ENCODE peak calls at places on chromosomes 16 and 17, in nine cellular contexts. A, F, O, X, L, B, C, G and P are unnamed samples.

GRCh38 chr16:71912483-71912882 is 17.2 kb downstream of the IST1 start:
- DNase-seq in G (no peak), F (no peak), A (no peak), L (no peak), B (no peak), C (no peak), O (no peak), X (no peak), P (no peak)

GRCh38 chr17:20116683-20117309 is 107.6 kb downstream of the SPECC1 start:
- DNase-seq in B (no peak), X (peak), L (peak), F (peak), A (no peak), O (peak), G (peak), C (no peak), P (no peak)

GRCh38 chr16:57020651-57021050 is 31.3 kb downstream of the NLRC5 start:
- DNase-seq in F (no peak), O (no peak), X (no peak), L (no peak), B (no peak), G (no peak), A (no peak), C (no peak), P (no peak)

GRCh38 chr17:82231562-82232321 is 2.9 kb downstream of the SLC16A3 start:
- DNase-seq in C (no peak), A (no peak), O (no peak), L (peak), B (peak), X (peak), F (peak), G (peak), P (no peak)

GRCh38 chr17:76353004-76353598 is 615 bp downstream of the PRPSAP1 start:
- DNase-seq in O (no peak), B (peak), C (no peak), A (no peak), X (no peak), L (no peak), F (no peak), G (no peak), P (no peak)

GRCh38 chr16:79542196-79542859 is 58.2 kb downstream of the MAF start:
- DNase-seq in G (no peak), F (no peak), C (no peak), X (no peak), O (no peak), A (no peak), L (no peak), B (peak), P (no peak)

GRCh38 chr16:50847166-50847565 is 105.3 kb downstream of the CYLD start:
- DNase-seq in C (no peak), O (no peak), G (no peak), L (no peak), A (no peak), F (no peak), B (no peak), X (no peak), P (no peak)

GRCh38 chr17:57256708-57257112 is 387 bp downstream of the MSI2 start:
- DNase-seq in X (no peak), O (peak), A (no peak), G (peak), F (peak), B (no peak), C (no peak), L (peak), P (no peak)

GRCh38 chr17:39541652-39542051 is 66.1 kb downstream of the NEUROD2 start:
- DNase-seq in X (peak), F (no peak), A (no peak), L (no peak), O (no peak), G (no peak), C (no peak), B (no peak), P (no peak)

GRCh38 chr16:84868829-84869457 is 49.2 kb downstream of the CRISPLD2 start:
- DNase-seq in X (no peak), A (no peak), L (no peak), O (no peak), C (no peak), G (no peak), F (no peak), B (no peak), P (no peak)

GRCh38 chr17:59769891-59770290 is 62.4 kb downstream of the VMP1 start:
- DNase-seq in B (no peak), G (peak), O (peak), F (no peak), C (no peak), A (no peak), L (no peak), X (no peak), P (no peak)

GRCh38 chr17:50507871-50508572 is at the start of gene MYCBPAP:
- DNase-seq in F (peak), X (peak), G (peak), C (no peak), O (peak), B (peak), A (no peak), L (peak), P (peak)

GRCh38 chr17:75486151-75486550 is 29.2 kb downstream of the CASKIN2 start:
- DNase-seq in A (no peak), C (no peak), O (no peak), F (no peak), B (peak), G (no peak), L (no peak), X (peak), P (no peak)

GRCh38 chr17:74748529-74749261 is at the start of gene NHERF1:
- DNase-seq in X (peak), L (peak), B (peak), G (peak), O (peak), A (peak), F (peak), C (peak), P (peak)

GRCh38 chr17:75752405-75753192 is 12.4 kb downstream of the GALK1 start:
- DNase-seq in A (no peak), F (no peak), X (no peak), L (no peak), G (no peak), B (no peak), O (no peak), C (no peak), P (no peak)

GRCh38 chr17:1511756-1512321 is 4.6 kb downstream of the INPP5K start:
- DNase-seq in C (no peak), X (no peak), O (no peak), F (no peak), L (peak), B (no peak), G (peak), A (no peak), P (no peak)

GRCh38 chr16:30660424-30661251 is 2.4 kb downstream of the FBRS start:
- DNase-seq in G (no peak), A (no peak), C (no peak), L (no peak), F (peak), B (no peak), X (no peak), O (peak), P (no peak)

GRCh38 chr17:83179378-83179777 is 100.0 kb downstream of the METRNL start:
- DNase-seq in B (no peak), G (no peak), A (no peak), O (no peak), X (no peak), L (no peak), C (no peak), F (no peak), P (no peak)

GRCh38 chr17:50200447-50201225 is 795 bp downstream of the COL1A1 start:
- DNase-seq in C (no peak), G (peak), X (peak), A (no peak), F (peak), O (peak), B (peak), L (peak), P (peak)

GRCh38 chr16:58442547-58442946 is 50.3 kb downstream of the GINS3 start:
- DNase-seq in O (no peak), G (no peak), B (no peak), C (no peak), L (no peak), A (no peak), X (no peak), F (no peak), P (no peak)

GRCh38 chr16:67036323-67036741 is 7.4 kb downstream of the CBFB start:
- DNase-seq in A (no peak), C (no peak), F (no peak), L (no peak), B (no peak), G (no peak), X (no peak), O (no peak), P (no peak)

GRCh38 chr17:39487946-39488345 is 26.7 kb downstream of the CDK12 start:
- DNase-seq in L (no peak), G (no peak), F (no peak), A (no peak), O (no peak), B (no peak), X (no peak), C (no peak), P (no peak)

GRCh38 chr17:77140878-77141767 is at the start of gene SEC14L1:
- DNase-seq in F (peak), C (no peak), B (peak), G (peak), L (peak), O (no peak), X (peak), A (no peak), P (no peak)

GRCh38 chr17:15377608-15378007 is 36.2 kb upstream of the TEKT3 start:
- DNase-seq in X (peak), C (peak), O (peak), B (no peak), A (no peak), G (peak), L (peak), F (no peak), P (no peak)

GRCh38 chr16:66873685-66874055 is 6.6 kb upstream of the PDP2 start:
- DNase-seq in X (no peak), A (no peak), G (no peak), L (no peak), C (no peak), F (no peak), B (no peak), O (no peak), P (no peak)

GRCh38 chr17:2796164-2797140 is at the start of gene RAP1GAP2:
- DNase-seq in F (peak), B (peak), L (no peak), C (no peak), O (no peak), G (no peak), A (no peak), X (no peak), P (no peak)

GRCh38 chr17:58314706-58315015 is 13.9 kb downstream of the TSPOAP1 start:
- DNase-seq in F (no peak), X (no peak), L (no peak), A (no peak), G (no peak), O (no peak), C (no peak), B (no peak), P (no peak)

GRCh38 chr17:694239-694638 is 20.4 kb downstream of the VPS53 start:
- DNase-seq in G (peak), X (no peak), O (peak), F (no peak), A (peak), C (peak), B (no peak), L (peak), P (no peak)

GRCh38 chr16:74825941-74826340 is 51.3 kb upstream of the FA2H start:
- DNase-seq in O (no peak), A (no peak), B (no peak), C (no peak), L (no peak), X (no peak), G (no peak), F (no peak), P (no peak)

GRCh38 chr17:57597531-57598453 is 147.3 kb downstream of the CCDC182 start:
- DNase-seq in X (peak), O (peak), F (no peak), L (peak), G (peak), C (peak), A (no peak), B (peak), P (no peak)

GRCh38 chr16:67537636-67538591 is 9.3 kb downstream of the RIPOR1 start:
- DNase-seq in F (peak), O (no peak), G (peak), X (peak), B (peak), L (no peak), A (no peak), C (no peak), P (no peak)

GRCh38 chr17:1179635-1180433 is at the start of gene ABR:
- DNase-seq in A (no peak), G (peak), B (peak), X (no peak), C (no peak), F (peak), O (peak), L (no peak), P (no peak)

GRCh38 chr16:88687254-88687576 is 908 bp upstream of the SNAI3 start:
- DNase-seq in X (no peak), G (no peak), O (no peak), C (no peak), F (no peak), A (no peak), B (no peak), L (no peak), P (no peak)

GRCh38 chr16:2514333-2515179 is 804 bp downstream of the ATP6V0C start:
- DNase-seq in O (no peak), C (no peak), F (peak), B (no peak), L (no peak), A (no peak), X (no peak), G (no peak), P (no peak)

GRCh38 chr16:59604331-59604730 is 870.2 kb upstream of the GOT2 start:
- DNase-seq in F (no peak), G (no peak), A (peak), C (no peak), X (no peak), B (no peak), L (no peak), O (no peak), P (no peak)

GRCh38 chr17:28282596-28282995 is 36.4 kb upstream of the TMEM97 start:
- DNase-seq in L (peak), A (peak), F (no peak), C (peak), O (peak), B (no peak), X (no peak), G (peak), P (no peak)

GRCh38 chr16:29256501-29256981 is 150.0 kb downstream of the NPIPB11 start:
- DNase-seq in C (no peak), O (no peak), L (no peak), A (no peak), X (no peak), F (no peak), B (no peak), G (no peak), P (no peak)

GRCh38 chr16:27414803-27415431 is 12.9 kb downstream of the IL21R start:
- DNase-seq in G (no peak), F (no peak), C (no peak), L (no peak), O (no peak), B (no peak), X (no peak), A (no peak), P (no peak)

GRCh38 chr16:82682757-82683156 is 56.0 kb downstream of the CDH13 start:
- DNase-seq in A (no peak), L (no peak), G (peak), F (no peak), O (no peak), X (no peak), C (no peak), B (no peak), P (no peak)

GRCh38 chr17:72725432-72726068 is 366.9 kb downstream of the SLC39A11 start:
- DNase-seq in G (peak), X (peak), B (peak), A (no peak), C (no peak), L (peak), F (peak), O (peak), P (no peak)
- H3K4me3 ChIP-seq in G (no peak), X (no peak), B (no peak), A (no peak), C (no peak), L (no peak), F (no peak), O (no peak), P (no peak)

GRCh38 chr17:35986643-35987042 is at the start of gene CCL14:
- DNase-seq in C (no peak), A (no peak), L (no peak), O (no peak), F (no peak), X (no peak), G (no peak), B (no peak), P (no peak)
- H3K4me3 ChIP-seq in C (no peak), A (no peak), L (no peak), O (no peak), F (no peak), X (no peak), G (no peak), B (peak), P (no peak)

GRCh38 chr16:86398201-86398600 is 112.1 kb upstream of the FOXF1 start:
- DNase-seq in L (no peak), G (no peak), O (no peak), X (no peak), A (no peak), B (no peak), C (no peak), F (no peak), P (no peak)

GRCh38 chr16:86398622-86399021 is 111.7 kb upstream of the FOXF1 start:
- DNase-seq in O (peak), G (peak), X (no peak), L (peak), C (no peak), B (no peak), A (no peak), F (no peak), P (no peak)

GRCh38 chr16:86395477-86395876 is 114.8 kb upstream of the FOXF1 start:
- DNase-seq in C (no peak), L (no peak), O (no peak), X (no peak), G (no peak), F (no peak), A (no peak), B (no peak), P (no peak)

GRCh38 chr16:86396918-86397317 is 113.4 kb upstream of the FOXF1 start:
- DNase-seq in F (no peak), O (peak), B (no peak), L (peak), G (peak), C (peak), X (no peak), A (peak), P (no peak)

DNA sequence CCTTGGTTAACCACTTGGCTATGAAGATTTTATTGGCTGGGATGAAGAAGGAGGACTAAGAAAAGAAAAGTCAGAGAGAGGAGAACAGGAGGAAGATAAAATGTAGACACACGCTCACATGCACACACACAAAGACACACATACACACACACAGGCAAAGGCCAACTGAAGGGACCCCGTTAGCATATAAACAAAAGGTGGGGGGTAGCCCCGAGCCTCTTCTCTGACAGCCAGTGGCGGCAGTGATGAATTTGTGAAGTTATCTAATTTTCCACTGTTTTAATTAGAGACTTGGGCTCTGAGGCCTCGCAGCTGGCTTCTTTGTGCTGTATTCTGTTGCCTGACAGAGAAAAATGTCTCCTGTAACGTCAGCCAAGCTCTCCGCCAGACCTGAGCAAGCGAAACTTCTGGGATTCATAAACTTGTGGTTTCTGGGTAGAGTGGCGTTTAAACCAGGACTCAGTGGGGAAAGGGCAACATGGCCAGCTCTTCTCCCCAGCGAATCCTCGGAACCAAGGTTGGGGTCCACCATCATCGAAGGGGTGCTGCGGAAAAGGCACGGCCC is 113.9 kb upstream of the FOXF1 start:
- DNase-seq in G (peak), O (peak), L (peak), X (no peak), C (no peak), A (no peak), B (no peak), F (no peak), P (no peak)
- H3K4me3 ChIP-seq in G (no peak), O (no peak), L (peak), X (no peak), C (no peak), A (peak), B (no peak), F (no peak), P (no peak)

GRCh38 chr16:23691483-23692189 is 12.9 kb downstream of the PLK1 start:
- DNase-seq in G (peak), F (no peak), O (peak), B (no peak), X (no peak), L (peak), C (no peak), A (no peak), P (no peak)

GRCh38 chr16:23695756-23696155 is 17.1 kb downstream of the PLK1 start:
- DNase-seq in O (no peak), G (no peak), A (no peak), F (no peak), X (no peak), B (no peak), L (no peak), C (no peak), P (no peak)

GRCh38 chr16:23692190-23692837 is 13.6 kb downstream of the PLK1 start:
- DNase-seq in L (no peak), A (no peak), O (no peak), G (no peak), F (no peak), C (no peak), B (no peak), X (no peak), P (no peak)

GRCh38 chr16:23690771-23691482 is 12.2 kb downstream of the PLK1 start:
- DNase-seq in B (no peak), F (no peak), G (no peak), A (no peak), L (no peak), X (peak), C (no peak), O (no peak), P (no peak)

DNA sequence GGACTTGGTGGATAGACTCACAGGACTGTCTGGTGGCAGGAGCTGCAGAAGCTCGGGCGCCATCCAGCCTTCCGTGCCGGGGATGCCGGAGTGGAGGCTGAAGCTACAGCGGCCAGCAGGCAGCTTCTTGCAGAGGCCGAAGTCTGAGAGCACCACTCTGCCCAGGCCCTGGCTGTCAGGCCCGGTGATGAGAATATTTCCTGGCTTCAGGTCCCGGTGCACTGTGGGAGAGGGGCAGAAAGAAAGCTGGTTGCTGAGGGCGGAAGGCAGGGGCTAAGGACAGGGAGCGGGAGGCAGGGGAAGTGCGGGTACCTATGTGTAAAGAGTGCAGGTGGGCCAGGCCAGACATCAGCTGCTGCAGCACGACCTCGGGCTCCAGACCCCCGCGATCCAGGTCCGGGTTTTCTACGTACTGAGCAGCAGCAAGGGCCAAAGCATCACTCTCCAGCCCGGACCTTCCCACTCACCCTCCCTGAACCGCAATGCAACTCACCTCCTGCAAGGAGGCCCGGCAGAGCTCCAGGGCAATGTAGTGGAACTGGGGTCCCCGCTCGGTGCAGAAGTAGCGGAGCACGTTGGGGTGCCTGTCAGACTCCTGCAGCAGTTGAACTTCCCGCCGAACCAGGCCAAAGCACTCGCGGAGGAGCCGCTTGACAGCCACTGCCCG is 16.2 kb downstream of the PLK1 start:
- DNase-seq in G (peak), C (no peak), L (peak), A (no peak), X (no peak), O (peak), B (no peak), F (no peak), P (no peak)
- H3K4me3 ChIP-seq in G (no peak), C (no peak), L (no peak), A (peak), X (no peak), O (peak), B (peak), F (no peak), P (peak)

GRCh38 chr16:77965346-77965745 is 57.0 kb upstream of the CLEC3A start:
- DNase-seq in G (peak), C (no peak), X (no peak), B (peak), L (peak), F (no peak), O (no peak), A (no peak), P (no peak)

GRCh38 chr16:77961811-77962210 is 60.5 kb upstream of the CLEC3A start:
- DNase-seq in G (no peak), A (no peak), L (no peak), X (no peak), F (no peak), C (no peak), O (peak), B (no peak), P (no peak)

GRCh38 chr16:77960771-77961170 is 61.6 kb upstream of the CLEC3A start:
- DNase-seq in O (no peak), G (no peak), B (no peak), X (no peak), L (no peak), A (no peak), C (no peak), F (no peak), P (no peak)

GRCh38 chr16:77962689-77963088 is 59.7 kb upstream of the CLEC3A start:
- DNase-seq in A (no peak), O (no peak), C (no peak), F (no peak), L (no peak), X (no peak), G (no peak), B (no peak), P (no peak)

GRCh38 chr16:77963185-77964044 is 58.9 kb upstream of the CLEC3A start:
- DNase-seq in L (no peak), X (no peak), C (no peak), B (no peak), F (no peak), G (no peak), A (no peak), O (no peak), P (no peak)
- H3K4me3 ChIP-seq in L (no peak), X (no peak), C (no peak), B (no peak), F (no peak), G (no peak), A (no peak), O (no peak), P (no peak)